ENCODE peak calls at places on chromosomes 1 and 21, in nine cellular contexts. One of them, this sample, is unnamed.

GRCh38 chr21:42674351-42674940 is 21.0 kb downstream of the PDE9A start:
- DNase-seq in GM13976: no peak
- DNase-seq in GM06990: no peak
- DNase-seq in tibial artery: no peak
- DNase-seq in progenitor cell of endocrine pancreas: no peak
- DNase-seq in HCT116: no peak
- DNase-seq in fibroblast of lung: no peak
- DNase-seq in cardiac fibroblast: peak; percentile 39
- DNase-seq in AG04450: no peak
- DNase-seq in this sample: peak; percentile 48

GRCh38 chr1:53576381-53576801 is 117.2 kb downstream of the DMRTB1 start:
- DNase-seq in GM13976: no peak
- DNase-seq in GM06990: no peak
- DNase-seq in tibial artery: peak; percentile 31
- DNase-seq in progenitor cell of endocrine pancreas: no peak
- DNase-seq in HCT116: no peak
- DNase-seq in fibroblast of lung: no peak
- DNase-seq in cardiac fibroblast: no peak
- DNase-seq in AG04450: no peak
- DNase-seq in this sample: peak; percentile 54

GRCh38 chr1:5873556-5873955 is 118.7 kb downstream of the NPHP4 start:
- DNase-seq in GM13976: no peak
- DNase-seq in GM06990: no peak
- DNase-seq in tibial artery: no peak
- DNase-seq in progenitor cell of endocrine pancreas: no peak
- DNase-seq in HCT116: no peak
- DNase-seq in fibroblast of lung: no peak
- DNase-seq in cardiac fibroblast: no peak
- DNase-seq in AG04450: no peak
- DNase-seq in this sample: no peak

GRCh38 chr1:14519976-14520375 is 78.5 kb upstream of the KAZN start:
- DNase-seq in GM13976: no peak
- DNase-seq in GM06990: no peak
- DNase-seq in tibial artery: no peak
- DNase-seq in progenitor cell of endocrine pancreas: no peak
- DNase-seq in HCT116: no peak
- DNase-seq in fibroblast of lung: peak; percentile 18
- DNase-seq in cardiac fibroblast: no peak
- DNase-seq in AG04450: no peak
- DNase-seq in this sample: no peak

GRCh38 chr21:45990741-45991605 is 9.4 kb downstream of the COL6A1 start:
- DNase-seq in GM13976: no peak
- DNase-seq in GM06990: peak; percentile 8
- DNase-seq in tibial artery: no peak
- DNase-seq in progenitor cell of endocrine pancreas: no peak
- DNase-seq in HCT116: no peak
- DNase-seq in fibroblast of lung: no peak
- DNase-seq in cardiac fibroblast: no peak
- DNase-seq in AG04450: no peak
- DNase-seq in this sample: peak; percentile 16

GRCh38 chr1:180571060-180571831 is 12.5 kb downstream of the OVAAL start:
- DNase-seq in GM13976: no peak
- DNase-seq in GM06990: no peak
- DNase-seq in tibial artery: no peak
- DNase-seq in progenitor cell of endocrine pancreas: no peak
- DNase-seq in HCT116: no peak
- DNase-seq in fibroblast of lung: peak; percentile 79
- DNase-seq in cardiac fibroblast: no peak
- DNase-seq in AG04450: no peak
- DNase-seq in this sample: no peak

GRCh38 chr1:229694053-229694693 is 68.1 kb downstream of the URB2 start:
- DNase-seq in GM13976: no peak
- DNase-seq in GM06990: no peak
- DNase-seq in tibial artery: peak; percentile 75
- DNase-seq in progenitor cell of endocrine pancreas: no peak
- DNase-seq in HCT116: no peak
- DNase-seq in fibroblast of lung: peak; percentile 86
- DNase-seq in cardiac fibroblast: peak; percentile 77
- DNase-seq in AG04450: peak; percentile 41
- DNase-seq in this sample: peak; percentile 89

GRCh38 chr1:22739648-22740385 is 29.2 kb downstream of the EPHB2 start:
- DNase-seq in GM13976: no peak
- DNase-seq in GM06990: no peak
- DNase-seq in tibial artery: peak; percentile 86
- DNase-seq in progenitor cell of endocrine pancreas: no peak
- DNase-seq in HCT116: no peak
- DNase-seq in fibroblast of lung: peak; percentile 97
- DNase-seq in cardiac fibroblast: peak; percentile 91
- DNase-seq in AG04450: peak; percentile 74
- DNase-seq in this sample: no peak

GRCh38 chr1:168216171-168216570 is 9.6 kb upstream of the SFT2D2 start:
- DNase-seq in GM13976: no peak
- DNase-seq in GM06990: no peak
- DNase-seq in tibial artery: no peak
- DNase-seq in progenitor cell of endocrine pancreas: no peak
- DNase-seq in HCT116: no peak
- DNase-seq in fibroblast of lung: no peak
- DNase-seq in cardiac fibroblast: no peak
- DNase-seq in AG04450: no peak
- DNase-seq in this sample: no peak

GRCh38 chr1:1943834-1944570 is 24.9 kb upstream of the TMEM52 start:
- DNase-seq in GM13976: peak; percentile 83
- DNase-seq in GM06990: no peak
- DNase-seq in tibial artery: no peak
- DNase-seq in progenitor cell of endocrine pancreas: peak; percentile 72
- DNase-seq in HCT116: peak; percentile 35
- DNase-seq in fibroblast of lung: peak; percentile 22
- DNase-seq in cardiac fibroblast: peak; percentile 35
- DNase-seq in AG04450: no peak
- DNase-seq in this sample: peak; percentile 84

GRCh38 chr1:4711191-4711915 is 56.9 kb downstream of the AJAP1 start:
- DNase-seq in GM13976: no peak
- DNase-seq in GM06990: no peak
- DNase-seq in tibial artery: no peak
- DNase-seq in progenitor cell of endocrine pancreas: peak; percentile 33
- DNase-seq in HCT116: no peak
- DNase-seq in fibroblast of lung: no peak
- DNase-seq in cardiac fibroblast: no peak
- DNase-seq in AG04450: no peak
- DNase-seq in this sample: no peak

GRCh38 chr1:229139320-229139719 is 131.6 kb upstream of the RAB4A start:
- DNase-seq in GM13976: no peak
- DNase-seq in GM06990: no peak
- DNase-seq in tibial artery: no peak
- DNase-seq in progenitor cell of endocrine pancreas: no peak
- DNase-seq in HCT116: no peak
- DNase-seq in fibroblast of lung: no peak
- DNase-seq in cardiac fibroblast: no peak
- DNase-seq in AG04450: no peak
- DNase-seq in this sample: no peak

GRCh38 chr1:232806071-232806510 is 875 bp downstream of the MAP10 start:
- DNase-seq in GM13976: peak; percentile 11
- DNase-seq in GM06990: no peak
- DNase-seq in tibial artery: no peak
- DNase-seq in progenitor cell of endocrine pancreas: no peak
- DNase-seq in HCT116: no peak
- DNase-seq in fibroblast of lung: no peak
- DNase-seq in cardiac fibroblast: peak; percentile 12
- DNase-seq in AG04450: no peak
- DNase-seq in this sample: no peak

GRCh38 chr1:227748496-227749182 is 13.4 kb downstream of the SNAP47 start:
- DNase-seq in GM13976: no peak
- DNase-seq in GM06990: no peak
- DNase-seq in tibial artery: no peak
- DNase-seq in progenitor cell of endocrine pancreas: no peak
- DNase-seq in HCT116: no peak
- DNase-seq in fibroblast of lung: no peak
- DNase-seq in cardiac fibroblast: peak; percentile 48
- DNase-seq in AG04450: no peak
- DNase-seq in this sample: no peak

GRCh38 chr1:227747382-227747781 is 12.1 kb downstream of the SNAP47 start:
- DNase-seq in GM13976: no peak
- DNase-seq in GM06990: no peak
- DNase-seq in tibial artery: no peak
- DNase-seq in progenitor cell of endocrine pancreas: no peak
- DNase-seq in HCT116: no peak
- DNase-seq in fibroblast of lung: no peak
- DNase-seq in cardiac fibroblast: no peak
- DNase-seq in AG04450: no peak
- DNase-seq in this sample: no peak

GRCh38 chr1:227749916-227750710 is 14.9 kb downstream of the SNAP47 start:
- DNase-seq in GM13976: no peak
- DNase-seq in GM06990: no peak
- DNase-seq in tibial artery: no peak
- DNase-seq in progenitor cell of endocrine pancreas: no peak
- DNase-seq in HCT116: no peak
- DNase-seq in fibroblast of lung: no peak
- DNase-seq in cardiac fibroblast: no peak
- DNase-seq in AG04450: no peak
- DNase-seq in this sample: no peak

GRCh38 chr1:227747948-227748495 is 12.8 kb downstream of the SNAP47 start:
- DNase-seq in GM13976: no peak
- DNase-seq in GM06990: no peak
- DNase-seq in tibial artery: peak; percentile 38
- DNase-seq in progenitor cell of endocrine pancreas: no peak
- DNase-seq in HCT116: no peak
- DNase-seq in fibroblast of lung: no peak
- DNase-seq in cardiac fibroblast: no peak
- DNase-seq in AG04450: no peak
- DNase-seq in this sample: no peak

GRCh38 chr1:227749225-227749624 is 14.0 kb downstream of the SNAP47 start:
- DNase-seq in GM13976: no peak
- DNase-seq in GM06990: no peak
- DNase-seq in tibial artery: no peak
- DNase-seq in progenitor cell of endocrine pancreas: no peak
- DNase-seq in HCT116: no peak
- DNase-seq in fibroblast of lung: no peak
- DNase-seq in cardiac fibroblast: no peak
- DNase-seq in AG04450: no peak
- DNase-seq in this sample: no peak
- TF ChIP-seq CTCF in GM13976: no peak
- TF ChIP-seq CTCF in GM06990: no peak
- TF ChIP-seq CTCF in tibial artery: no peak
- TF ChIP-seq CTCF in progenitor cell of endocrine pancreas: no peak
- TF ChIP-seq CTCF in HCT116: no peak
- TF ChIP-seq CTCF in fibroblast of lung: no peak
- TF ChIP-seq CTCF in cardiac fibroblast: no peak
- TF ChIP-seq CTCF in AG04450: no peak
- TF ChIP-seq CTCF in this sample: no peak

GRCh38 chr1:84264961-84265360 is 36.5 kb upstream of the SAMD13 start:
- DNase-seq in GM13976: no peak
- DNase-seq in GM06990: no peak
- DNase-seq in tibial artery: no peak
- DNase-seq in progenitor cell of endocrine pancreas: no peak
- DNase-seq in HCT116: no peak
- DNase-seq in fibroblast of lung: no peak
- DNase-seq in cardiac fibroblast: no peak
- DNase-seq in AG04450: no peak
- DNase-seq in this sample: no peak

GRCh38 chr1:84259376-84259775 is 42.1 kb upstream of the SAMD13 start:
- DNase-seq in GM13976: no peak
- DNase-seq in GM06990: no peak
- DNase-seq in tibial artery: no peak
- DNase-seq in progenitor cell of endocrine pancreas: no peak
- DNase-seq in HCT116: no peak
- DNase-seq in fibroblast of lung: no peak
- DNase-seq in cardiac fibroblast: no peak
- DNase-seq in AG04450: no peak
- DNase-seq in this sample: no peak

GRCh38 chr1:84257617-84258016 is 43.9 kb upstream of the SAMD13 start:
- DNase-seq in GM13976: no peak
- DNase-seq in GM06990: no peak
- DNase-seq in tibial artery: no peak
- DNase-seq in progenitor cell of endocrine pancreas: no peak
- DNase-seq in HCT116: no peak
- DNase-seq in fibroblast of lung: no peak
- DNase-seq in cardiac fibroblast: peak; percentile 22
- DNase-seq in AG04450: no peak
- DNase-seq in this sample: no peak

GRCh38 chr1:84259989-84260388 is 41.5 kb upstream of the SAMD13 start:
- DNase-seq in GM13976: no peak
- DNase-seq in GM06990: no peak
- DNase-seq in tibial artery: no peak
- DNase-seq in progenitor cell of endocrine pancreas: no peak
- DNase-seq in HCT116: no peak
- DNase-seq in fibroblast of lung: no peak
- DNase-seq in cardiac fibroblast: no peak
- DNase-seq in AG04450: no peak
- DNase-seq in this sample: no peak

DNA sequence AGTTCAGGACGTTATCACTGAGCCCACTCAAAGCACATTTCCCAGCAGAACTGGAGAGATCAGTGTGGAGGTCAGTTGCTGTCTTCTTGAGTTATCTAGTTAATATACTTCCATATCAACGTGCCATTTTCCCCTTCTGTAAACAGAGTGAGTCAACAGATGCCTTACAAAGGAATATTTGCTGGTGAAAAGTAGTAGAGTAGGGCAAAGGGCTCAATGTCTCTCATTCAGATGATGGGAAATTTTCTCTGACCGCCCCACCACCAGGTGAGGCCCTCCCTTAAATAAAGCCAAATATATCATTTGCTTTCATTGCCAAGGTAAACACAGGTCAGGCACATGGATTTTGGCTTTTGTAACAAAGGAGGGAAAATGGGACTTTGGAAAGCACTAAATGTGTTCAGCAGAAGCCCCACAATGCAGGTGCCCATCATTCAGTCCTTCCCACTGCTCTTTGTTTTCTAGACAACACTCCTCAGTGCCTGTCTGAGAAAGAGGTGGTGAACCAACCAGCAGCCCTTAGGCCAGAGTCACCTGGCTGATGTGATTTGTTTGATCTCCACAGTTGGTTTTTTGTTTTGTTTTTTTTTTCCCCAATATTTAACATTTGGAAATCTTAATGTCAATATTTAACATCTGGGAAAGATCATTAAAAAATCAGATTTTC is 40.5 kb upstream of the SAMD13 start:
- DNase-seq in GM13976: no peak
- DNase-seq in GM06990: no peak
- DNase-seq in tibial artery: no peak
- DNase-seq in progenitor cell of endocrine pancreas: no peak
- DNase-seq in HCT116: no peak
- DNase-seq in fibroblast of lung: no peak
- DNase-seq in cardiac fibroblast: no peak
- DNase-seq in AG04450: no peak
- DNase-seq in this sample: no peak
- TF ChIP-seq CTCF in GM13976: no peak
- TF ChIP-seq CTCF in GM06990: no peak
- TF ChIP-seq CTCF in tibial artery: no peak
- TF ChIP-seq CTCF in progenitor cell of endocrine pancreas: no peak
- TF ChIP-seq CTCF in HCT116: no peak
- TF ChIP-seq CTCF in fibroblast of lung: no peak
- TF ChIP-seq CTCF in cardiac fibroblast: no peak
- TF ChIP-seq CTCF in AG04450: no peak
- TF ChIP-seq CTCF in this sample: no peak

GRCh38 chr1:230715510-230715909 is 1.6 kb upstream of the AGT start:
- DNase-seq in GM13976: no peak
- DNase-seq in GM06990: no peak
- DNase-seq in tibial artery: no peak
- DNase-seq in progenitor cell of endocrine pancreas: no peak
- DNase-seq in HCT116: no peak
- DNase-seq in fibroblast of lung: no peak
- DNase-seq in cardiac fibroblast: no peak
- DNase-seq in AG04450: no peak
- DNase-seq in this sample: no peak
- TF ChIP-seq CTCF in GM13976: no peak
- TF ChIP-seq CTCF in GM06990: no peak
- TF ChIP-seq CTCF in tibial artery: no peak
- TF ChIP-seq CTCF in progenitor cell of endocrine pancreas: no peak
- TF ChIP-seq CTCF in HCT116: no peak
- TF ChIP-seq CTCF in fibroblast of lung: no peak
- TF ChIP-seq CTCF in cardiac fibroblast: no peak
- TF ChIP-seq CTCF in AG04450: no peak
- TF ChIP-seq CTCF in this sample: no peak

GRCh38 chr1:31915438-31915837 is 22.7 kb downstream of the PTP4A2 start:
- DNase-seq in GM13976: no peak
- DNase-seq in GM06990: no peak
- DNase-seq in tibial artery: no peak
- DNase-seq in progenitor cell of endocrine pancreas: no peak
- DNase-seq in HCT116: no peak
- DNase-seq in fibroblast of lung: no peak
- DNase-seq in cardiac fibroblast: no peak
- DNase-seq in AG04450: no peak
- DNase-seq in this sample: no peak
- TF ChIP-seq CTCF in GM13976: no peak
- TF ChIP-seq CTCF in GM06990: no peak
- TF ChIP-seq CTCF in tibial artery: no peak
- TF ChIP-seq CTCF in progenitor cell of endocrine pancreas: no peak
- TF ChIP-seq CTCF in HCT116: no peak
- TF ChIP-seq CTCF in fibroblast of lung: no peak
- TF ChIP-seq CTCF in cardiac fibroblast: no peak
- TF ChIP-seq CTCF in AG04450: no peak
- TF ChIP-seq CTCF in this sample: no peak

This sample was measured in glutamatergic neuron.